ENCODE peak calls at places on chromosomes 2 and 18, in eight cellular contexts. One of them, this sample, is unnamed.

GRCh38 chr2:151106805-151107490 is 154.7 kb downstream of the RBM43 start:
- DNase-seq in IMR-90: no peak
- DNase-seq in MM.1S: no peak
- DNase-seq in hepatocyte: no peak
- DNase-seq in GM23338: no peak
- DNase-seq in astrocyte: peak; percentile 4
- DNase-seq in GM23248: peak; percentile 45
- DNase-seq in A549: no peak
- DNase-seq in this sample: no peak

GRCh38 chr2:240646061-240646899 is 21.0 kb downstream of the GPR35 start:
- DNase-seq in astrocyte: no peak
- DNase-seq in IMR-90: no peak
- DNase-seq in GM23248: no peak
- DNase-seq in GM23338: no peak
- DNase-seq in MM.1S: no peak
- DNase-seq in A549: no peak
- DNase-seq in hepatocyte: no peak
- DNase-seq in this sample: no peak

GRCh38 chr2:109612991-109613921 is 510 bp downstream of the SEPTIN10 start:
- DNase-seq in GM23338: peak; percentile 55
- DNase-seq in MM.1S: peak; percentile 58
- DNase-seq in astrocyte: peak; percentile 61
- DNase-seq in IMR-90: peak; percentile 61
- DNase-seq in A549: no peak
- DNase-seq in hepatocyte: peak; percentile 75
- DNase-seq in GM23248: peak; percentile 81
- DNase-seq in this sample: peak; percentile 78

GRCh38 chr2:191202209-191202721 is 42.9 kb upstream of the MYO1B start:
- DNase-seq in MM.1S: no peak
- DNase-seq in IMR-90: peak; percentile 89
- DNase-seq in hepatocyte: no peak
- DNase-seq in GM23338: no peak
- DNase-seq in A549: no peak
- DNase-seq in GM23248: peak; percentile 87
- DNase-seq in astrocyte: peak; percentile 78
- DNase-seq in this sample: no peak

GRCh38 chr18:23301971-23302370 is 151.1 kb upstream of the RIOK3 start:
- DNase-seq in hepatocyte: no peak
- DNase-seq in GM23338: no peak
- DNase-seq in astrocyte: no peak
- DNase-seq in MM.1S: no peak
- DNase-seq in IMR-90: no peak
- DNase-seq in GM23248: no peak
- DNase-seq in A549: no peak
- DNase-seq in this sample: no peak

GRCh38 chr2:43084699-43085091 is 141.7 kb downstream of the ZFP36L2 start:
- DNase-seq in IMR-90: peak; percentile 73
- DNase-seq in MM.1S: no peak
- DNase-seq in hepatocyte: peak; percentile 63
- DNase-seq in A549: no peak
- DNase-seq in astrocyte: peak; percentile 83
- DNase-seq in GM23338: no peak
- DNase-seq in GM23248: peak; percentile 77
- DNase-seq in this sample: no peak

GRCh38 chr2:188142636-188143035 is 149.0 kb upstream of the GULP1 start:
- DNase-seq in MM.1S: no peak
- DNase-seq in IMR-90: peak; percentile 28
- DNase-seq in GM23338: no peak
- DNase-seq in astrocyte: peak; percentile 21
- DNase-seq in GM23248: peak; percentile 62
- DNase-seq in A549: no peak
- DNase-seq in hepatocyte: no peak
- DNase-seq in this sample: no peak

GRCh38 chr2:230097424-230097823 is 28.7 kb upstream of the SLC16A14 start:
- DNase-seq in IMR-90: no peak
- DNase-seq in GM23338: no peak
- DNase-seq in A549: no peak
- DNase-seq in MM.1S: no peak
- DNase-seq in astrocyte: no peak
- DNase-seq in hepatocyte: no peak
- DNase-seq in GM23248: no peak
- DNase-seq in this sample: no peak

GRCh38 chr18:79531386-79531785 is 135.7 kb downstream of the NFATC1 start:
- DNase-seq in GM23338: no peak
- DNase-seq in hepatocyte: no peak
- DNase-seq in MM.1S: no peak
- DNase-seq in astrocyte: no peak
- DNase-seq in A549: no peak
- DNase-seq in GM23248: no peak
- DNase-seq in IMR-90: no peak
- DNase-seq in this sample: no peak

GRCh38 chr2:218152777-218153176 is 14.0 kb downstream of the CXCR1 start:
- DNase-seq in astrocyte: no peak
- DNase-seq in GM23338: no peak
- DNase-seq in IMR-90: no peak
- DNase-seq in MM.1S: no peak
- DNase-seq in GM23248: no peak
- DNase-seq in hepatocyte: no peak
- DNase-seq in A549: no peak
- DNase-seq in this sample: no peak

GRCh38 chr2:85145116-85145820 is 12.1 kb downstream of the TCF7L1 start:
- DNase-seq in hepatocyte: no peak
- DNase-seq in A549: no peak
- DNase-seq in MM.1S: no peak
- DNase-seq in GM23338: no peak
- DNase-seq in astrocyte: no peak
- DNase-seq in GM23248: no peak
- DNase-seq in IMR-90: no peak
- DNase-seq in this sample: no peak

GRCh38 chr2:163641986-163642385 is 93.8 kb downstream of the FIGN start:
- DNase-seq in GM23248: peak; percentile 21
- DNase-seq in IMR-90: peak; percentile 57
- DNase-seq in astrocyte: peak; percentile 34
- DNase-seq in MM.1S: peak; percentile 22
- DNase-seq in A549: no peak
- DNase-seq in hepatocyte: no peak
- DNase-seq in GM23338: no peak
- DNase-seq in this sample: no peak

GRCh38 chr2:232515599-232515998 is 4.6 kb upstream of the PRSS56 start:
- DNase-seq in GM23248: no peak
- DNase-seq in GM23338: no peak
- DNase-seq in A549: no peak
- DNase-seq in hepatocyte: peak; percentile 44
- DNase-seq in MM.1S: no peak
- DNase-seq in astrocyte: no peak
- DNase-seq in IMR-90: no peak
- DNase-seq in this sample: no peak

GRCh38 chr18:34697891-34698290 is 12.2 kb upstream of the DTNA start:
- DNase-seq in hepatocyte: no peak
- DNase-seq in A549: no peak
- DNase-seq in IMR-90: no peak
- DNase-seq in MM.1S: no peak
- DNase-seq in GM23338: no peak
- DNase-seq in astrocyte: peak; percentile 51
- DNase-seq in GM23248: peak; percentile 2
- DNase-seq in this sample: no peak

GRCh38 chr2:150702791-150703190 is 215.3 kb upstream of the RND3 start:
- DNase-seq in GM23338: peak; percentile 58
- DNase-seq in hepatocyte: no peak
- DNase-seq in A549: no peak
- DNase-seq in GM23248: no peak
- DNase-seq in astrocyte: no peak
- DNase-seq in MM.1S: no peak
- DNase-seq in IMR-90: no peak
- DNase-seq in this sample: no peak

GRCh38 chr2:36697424-36698066 is 1.0 kb downstream of the VIT start:
- DNase-seq in IMR-90: peak; percentile 27
- DNase-seq in hepatocyte: no peak
- DNase-seq in A549: no peak
- DNase-seq in MM.1S: no peak
- DNase-seq in GM23338: no peak
- DNase-seq in astrocyte: no peak
- DNase-seq in GM23248: no peak
- DNase-seq in this sample: no peak

GRCh38 chr2:88753833-88754584 is 62.5 kb downstream of the RPIA start:
- DNase-seq in GM23248: no peak
- DNase-seq in A549: no peak
- DNase-seq in GM23338: peak; percentile 24
- DNase-seq in hepatocyte: no peak
- DNase-seq in astrocyte: peak; percentile 4
- DNase-seq in IMR-90: peak; percentile 61
- DNase-seq in MM.1S: peak; percentile 95
- DNase-seq in this sample: no peak

GRCh38 chr2:146135245-146135644 is 1615.3 kb upstream of the ZEB2 start:
- DNase-seq in hepatocyte: no peak
- DNase-seq in MM.1S: no peak
- DNase-seq in IMR-90: no peak
- DNase-seq in A549: no peak
- DNase-seq in astrocyte: no peak
- DNase-seq in GM23248: no peak
- DNase-seq in GM23338: peak; percentile 18
- DNase-seq in this sample: no peak

GRCh38 chr2:114022360-114023085 is 132.6 kb downstream of the ACTR3 start:
- DNase-seq in GM23338: no peak
- DNase-seq in IMR-90: peak; percentile 90
- DNase-seq in hepatocyte: peak; percentile 57
- DNase-seq in A549: no peak
- DNase-seq in GM23248: peak; percentile 85
- DNase-seq in MM.1S: no peak
- DNase-seq in astrocyte: peak; percentile 93
- DNase-seq in this sample: no peak

GRCh38 chr2:132437852-132438649 is 21.4 kb downstream of the GPR39 start:
- DNase-seq in hepatocyte: no peak
- DNase-seq in GM23248: no peak
- DNase-seq in astrocyte: no peak
- DNase-seq in GM23338: no peak
- DNase-seq in IMR-90: no peak
- DNase-seq in A549: no peak
- DNase-seq in MM.1S: no peak
- DNase-seq in this sample: no peak
- H3K4me2 ChIP-seq in hepatocyte: no peak overlapping the region
- H3K4me2 ChIP-seq in GM23248: peak overlapping the region; percentile 43
- H3K4me2 ChIP-seq in astrocyte: peak overlapping the region; percentile 29
- H3K4me2 ChIP-seq in GM23338: no peak overlapping the region
- H3K4me2 ChIP-seq in IMR-90: no peak overlapping the region
- H3K4me2 ChIP-seq in A549: peak overlapping the region; percentile 63
- H3K4me2 ChIP-seq in MM.1S: no peak overlapping the region
- H3K4me2 ChIP-seq in this sample: no peak overlapping the region

GRCh38 chr2:47892338-47892730 is 14.0 kb downstream of the FBXO11 start:
- DNase-seq in hepatocyte: no peak
- DNase-seq in GM23248: no peak
- DNase-seq in GM23338: no peak
- DNase-seq in MM.1S: no peak
- DNase-seq in astrocyte: no peak
- DNase-seq in IMR-90: no peak
- DNase-seq in A549: no peak
- DNase-seq in this sample: no peak
- H3K4me2 ChIP-seq in hepatocyte: no peak overlapping the region
- H3K4me2 ChIP-seq in GM23248: no peak overlapping the region
- H3K4me2 ChIP-seq in GM23338: no peak overlapping the region
- H3K4me2 ChIP-seq in MM.1S: no peak overlapping the region
- H3K4me2 ChIP-seq in astrocyte: peak overlapping the region; percentile 5
- H3K4me2 ChIP-seq in IMR-90: peak overlapping the region; percentile 20
- H3K4me2 ChIP-seq in A549: peak overlapping the region; percentile 5
- H3K4me2 ChIP-seq in this sample: no peak overlapping the region

GRCh38 chr18:56165601-56166355 is 472.6 kb downstream of the TXNL1 start:
- DNase-seq in astrocyte: no peak
- DNase-seq in hepatocyte: no peak
- DNase-seq in GM23248: no peak
- DNase-seq in IMR-90: no peak
- DNase-seq in A549: no peak
- DNase-seq in GM23338: no peak
- DNase-seq in MM.1S: no peak
- DNase-seq in this sample: no peak
- H3K4me2 ChIP-seq in astrocyte: no peak overlapping the region
- H3K4me2 ChIP-seq in hepatocyte: no peak overlapping the region
- H3K4me2 ChIP-seq in GM23248: no peak overlapping the region
- H3K4me2 ChIP-seq in IMR-90: no peak overlapping the region
- H3K4me2 ChIP-seq in A549: no peak overlapping the region
- H3K4me2 ChIP-seq in GM23338: no peak overlapping the region
- H3K4me2 ChIP-seq in MM.1S: no peak overlapping the region
- H3K4me2 ChIP-seq in this sample: no peak overlapping the region

GRCh38 chr2:181656450-181657261 is at the start of gene CERKL:
- DNase-seq in A549: peak; percentile 64
- DNase-seq in astrocyte: peak; percentile 14
- DNase-seq in GM23248: peak; percentile 36
- DNase-seq in GM23338: peak; percentile 89
- DNase-seq in MM.1S: peak; percentile 80
- DNase-seq in hepatocyte: peak; percentile 66
- DNase-seq in IMR-90: peak; percentile 2
- DNase-seq in this sample: peak; percentile 82
- H3K4me2 ChIP-seq in A549: peak within 1 kb of the TSS; percentile 70
- H3K4me2 ChIP-seq in astrocyte: peak within 1 kb of the TSS; percentile 92
- H3K4me2 ChIP-seq in GM23248: peak within 1 kb of the TSS; percentile 68
- H3K4me2 ChIP-seq in GM23338: peak within 1 kb of the TSS; percentile 95
- H3K4me2 ChIP-seq in MM.1S: peak within 1 kb of the TSS; percentile 81
- H3K4me2 ChIP-seq in hepatocyte: peak within 1 kb of the TSS; percentile 99
- H3K4me2 ChIP-seq in IMR-90: peak within 1 kb of the TSS; percentile 88
- H3K4me2 ChIP-seq in this sample: peak within 1 kb of the TSS; percentile 90